ENCODE peak calls at places on chromosome 7, in ten cellular contexts. M, C, P, H, J, B, Y, W, Q and V are unnamed samples.

GRCh38 chr7:25831901-25832411 is 320.0 kb upstream of the NFE2L3 start:
- DNase-seq in M (no peak), C (no peak), P (no peak), H (no peak), J (no peak), B (no peak), Y (no peak), W (no peak), Q (no peak), V (no peak)

GRCh38 chr7:235576-236395 is 43.4 kb downstream of the FAM20C start:
- DNase-seq in M (no peak), C (no peak), P (no peak), H (no peak), J (no peak), B (no peak), Y (no peak), W (no peak), Q (no peak), V (no peak)

GRCh38 chr7:23332881-23333612 is 33.9 kb downstream of the MALSU1 start:
- DNase-seq in M (peak; percentile 85), C (no peak), P (peak; percentile 43), H (peak; percentile 74), J (no peak), B (no peak), Y (no peak), W (peak; percentile 82), Q (no peak), V (no peak)

GRCh38 chr7:95331004-95331337 is 6.6 kb upstream of the PON1 start:
- DNase-seq in M (no peak), C (no peak), P (no peak), H (no peak), J (no peak), B (no peak), Y (no peak), W (no peak), Q (no peak), V (no peak)

GRCh38 chr7:82234457-82235049 is 209.0 kb downstream of the CACNA2D1 start:
- DNase-seq in M (peak; percentile 69), C (no peak), P (peak; percentile 22), H (no peak), J (no peak), B (peak; percentile 11), Y (no peak), W (peak; percentile 65), Q (peak; percentile 1), V (no peak)

GRCh38 chr7:92880212-92881090 is 44.1 kb upstream of the CDK6 start:
- DNase-seq in M (peak; percentile 47), C (peak; percentile 24), P (peak; percentile 39), H (no peak), J (no peak), B (no peak), Y (no peak), W (peak; percentile 51), Q (no peak), V (no peak)

GRCh38 chr7:4128161-4128560 is 553.9 kb upstream of the FOXK1 start:
- DNase-seq in M (no peak), C (no peak), P (no peak), H (no peak), J (no peak), B (no peak), Y (no peak), W (no peak), Q (no peak), V (no peak)

GRCh38 chr7:122262246-122262645 is 42.3 kb downstream of the FEZF1 start:
- DNase-seq in M (no peak), C (no peak), P (no peak), H (no peak), J (no peak), B (no peak), Y (no peak), W (no peak), Q (no peak), V (no peak)

GRCh38 chr7:46695045-46695708 is 774.1 kb upstream of the IGFBP3 start:
- DNase-seq in M (no peak), C (no peak), P (no peak), H (no peak), J (no peak), B (no peak), Y (no peak), W (no peak), Q (peak; percentile 86), V (no peak)

GRCh38 chr7:77242535-77242934 is 42.9 kb upstream of the FGL2 start:
- DNase-seq in M (no peak), C (no peak), P (no peak), H (no peak), J (no peak), B (no peak), Y (no peak), W (no peak), Q (no peak), V (no peak)

GRCh38 chr7:33905389-33906032 is at the start of gene BMPER:
- DNase-seq in M (peak; percentile 61), C (peak; percentile 28), P (peak; percentile 79), H (no peak), J (peak; percentile 71), B (peak; percentile 43), Y (no peak), W (no peak), Q (peak; percentile 58), V (no peak)

GRCh38 chr7:139582130-139582650 is 58.7 kb downstream of the CLEC2L start:
- DNase-seq in M (no peak), C (no peak), P (no peak), H (no peak), J (peak; percentile 25), B (no peak), Y (no peak), W (no peak), Q (no peak), V (no peak)

GRCh38 chr7:85030893-85031292 is 156.0 kb downstream of the SEMA3D start:
- DNase-seq in M (peak; percentile 76), C (no peak), P (peak; percentile 1), H (peak; percentile 14), J (no peak), B (peak; percentile 1), Y (no peak), W (peak; percentile 69), Q (no peak), V (no peak)
- TF ChIP-seq CTCF in M (peak; percentile 48), C (peak; percentile 27), P (peak; percentile 95), H (no peak), J (peak; percentile 74), B (peak; percentile 76), Y (peak; percentile 10), W (peak; percentile 52), Q (no peak), V (no peak)

GRCh38 chr7:123655614-123656013 is at the start of gene LMOD2:
- DNase-seq in M (no peak), C (no peak), P (no peak), H (no peak), J (no peak), B (no peak), Y (no peak), W (no peak), Q (no peak), V (no peak)

GRCh38 chr7:123658023-123658422 is 2.4 kb downstream of the LMOD2 start:
- DNase-seq in M (no peak), C (no peak), P (no peak), H (no peak), J (no peak), B (no peak), Y (no peak), W (no peak), Q (no peak), V (no peak)

GRCh38 chr7:123660514-123661354 is 5.1 kb downstream of the LMOD2 start:
- DNase-seq in M (no peak), C (no peak), P (no peak), H (no peak), J (no peak), B (no peak), Y (no peak), W (no peak), Q (no peak), V (no peak)

GRCh38 chr7:123656544-123657303 is 1.1 kb downstream of the LMOD2 start:
- DNase-seq in M (no peak), C (no peak), P (no peak), H (no peak), J (no peak), B (no peak), Y (no peak), W (no peak), Q (no peak), V (no peak)

DNA sequence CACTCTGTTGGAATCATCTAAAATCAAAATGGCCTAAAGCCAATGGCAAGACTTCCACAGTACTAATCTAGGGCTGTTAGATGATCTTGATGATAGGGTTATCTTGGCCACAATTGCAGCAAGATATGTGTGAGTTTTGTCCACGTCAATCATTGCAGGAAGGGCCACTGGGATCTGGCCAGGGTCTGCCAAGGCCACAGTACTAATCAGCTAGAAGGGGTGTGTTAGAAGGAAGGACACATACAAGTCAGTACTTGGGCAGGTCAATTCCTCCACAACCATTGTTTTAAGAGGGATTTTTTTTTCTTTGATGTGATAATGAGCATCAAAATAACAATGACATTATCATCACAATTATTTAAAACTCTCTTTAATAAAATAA is 1.6 kb downstream of the LMOD2 start:
- DNase-seq in M (no peak), C (no peak), P (no peak), H (no peak), J (no peak), B (no peak), Y (no peak), W (no peak), Q (no peak), V (no peak)
- TF ChIP-seq CTCF in M (no peak), C (no peak), P (no peak), H (no peak), J (no peak), B (no peak), Y (no peak), W (no peak), Q (no peak), V (no peak)

GRCh38 chr7:117333168-117333567 is 10.3 kb upstream of the WNT2 start:
- DNase-seq in M (no peak), C (no peak), P (no peak), H (no peak), J (no peak), B (no peak), Y (no peak), W (no peak), Q (no peak), V (no peak)
- TF ChIP-seq CTCF in M (peak; percentile 6), C (no peak), P (no peak), H (peak; percentile 12), J (no peak), B (no peak), Y (no peak), W (peak; percentile 16), Q (no peak), V (no peak)

GRCh38 chr7:38375453-38375852 is 102.0 kb upstream of the TARP start:
- DNase-seq in M (no peak), C (no peak), P (no peak), H (no peak), J (no peak), B (no peak), Y (no peak), W (no peak), Q (no peak), V (no peak)

GRCh38 chr7:38373155-38373554 is 99.7 kb upstream of the TARP start:
- DNase-seq in M (no peak), C (no peak), P (no peak), H (no peak), J (no peak), B (no peak), Y (no peak), W (no peak), Q (no peak), V (no peak)

GRCh38 chr7:38369816-38370493 is 96.5 kb upstream of the TARP start:
- DNase-seq in M (peak; percentile 92), C (peak; percentile 88), P (peak; percentile 74), H (peak; percentile 86), J (peak; percentile 86), B (peak; percentile 81), Y (peak; percentile 77), W (peak; percentile 94), Q (peak; percentile 95), V (peak; percentile 77)

GRCh38 chr7:38374507-38374906 is 101.1 kb upstream of the TARP start:
- DNase-seq in M (peak; percentile 63), C (no peak), P (peak; percentile 59), H (peak; percentile 62), J (no peak), B (peak; percentile 39), Y (peak; percentile 57), W (peak; percentile 64), Q (peak; percentile 47), V (peak; percentile 41)
- TF ChIP-seq CTCF in M (peak; percentile 66), C (peak; percentile 37), P (peak; percentile 90), H (peak; percentile 61), J (peak; percentile 78), B (peak; percentile 46), Y (peak; percentile 82), W (peak; percentile 68), Q (peak; percentile 72), V (peak; percentile 87)